ENCODE peak calls at places on chromosome 2, in nine cellular contexts. One of them, this sample, is unnamed.

GRCh38 chr2:12440731-12441130 is 276.0 kb upstream of the TRIB2 start:
- DNase-seq in transverse colon: no peak
- DNase-seq in foreskin keratinocyte: no peak
- DNase-seq in body of pancreas: no peak
- DNase-seq in ascending aorta: no peak
- DNase-seq in fibroblast of lung: no peak
- DNase-seq in tibial artery: no peak
- DNase-seq in CD8-positive, alpha-beta T cell: no peak
- DNase-seq in AG04450: no peak
- DNase-seq in this sample: no peak

GRCh38 chr2:9002637-9003365 is 683 bp downstream of the MBOAT2 start:
- DNase-seq in foreskin keratinocyte: no peak
- DNase-seq in AG04450: no peak
- DNase-seq in fibroblast of lung: peak
- DNase-seq in transverse colon: peak
- DNase-seq in CD8-positive, alpha-beta T cell: peak
- DNase-seq in tibial artery: peak
- DNase-seq in body of pancreas: no peak
- DNase-seq in ascending aorta: no peak
- DNase-seq in this sample: peak

GRCh38 chr2:3774336-3774735 is 71.0 kb downstream of the DCDC2C start:
- DNase-seq in body of pancreas: no peak
- DNase-seq in fibroblast of lung: no peak
- DNase-seq in transverse colon: no peak
- DNase-seq in ascending aorta: no peak
- DNase-seq in foreskin keratinocyte: no peak
- DNase-seq in CD8-positive, alpha-beta T cell: no peak
- DNase-seq in tibial artery: no peak
- DNase-seq in AG04450: no peak
- DNase-seq in this sample: no peak

GRCh38 chr2:23584054-23584745 is 199.2 kb downstream of the KLHL29 start:
- DNase-seq in CD8-positive, alpha-beta T cell: no peak
- DNase-seq in AG04450: no peak
- DNase-seq in transverse colon: no peak
- DNase-seq in foreskin keratinocyte: no peak
- DNase-seq in fibroblast of lung: no peak
- DNase-seq in body of pancreas: no peak
- DNase-seq in tibial artery: peak
- DNase-seq in ascending aorta: peak
- DNase-seq in this sample: no peak

GRCh38 chr2:239706407-239706806 is 305.6 kb upstream of the HDAC4 start:
- DNase-seq in AG04450: no peak
- DNase-seq in ascending aorta: peak
- DNase-seq in foreskin keratinocyte: no peak
- DNase-seq in body of pancreas: no peak
- DNase-seq in transverse colon: no peak
- DNase-seq in tibial artery: peak
- DNase-seq in fibroblast of lung: no peak
- DNase-seq in CD8-positive, alpha-beta T cell: no peak
- DNase-seq in this sample: no peak

GRCh38 chr2:48144777-48145176 is 238.5 kb upstream of the FBXO11 start:
- DNase-seq in fibroblast of lung: peak
- DNase-seq in CD8-positive, alpha-beta T cell: no peak
- DNase-seq in tibial artery: no peak
- DNase-seq in foreskin keratinocyte: no peak
- DNase-seq in ascending aorta: no peak
- DNase-seq in AG04450: no peak
- DNase-seq in body of pancreas: no peak
- DNase-seq in transverse colon: no peak
- DNase-seq in this sample: no peak

GRCh38 chr2:130393318-130393910 is 37.6 kb downstream of the PTPN18 start:
- DNase-seq in AG04450: no peak
- DNase-seq in transverse colon: no peak
- DNase-seq in body of pancreas: no peak
- DNase-seq in ascending aorta: peak
- DNase-seq in fibroblast of lung: peak
- DNase-seq in tibial artery: no peak
- DNase-seq in CD8-positive, alpha-beta T cell: no peak
- DNase-seq in foreskin keratinocyte: peak
- DNase-seq in this sample: no peak

GRCh38 chr2:181120625-181121024 is 140.2 kb downstream of the UBE2E3 start:
- DNase-seq in fibroblast of lung: peak
- DNase-seq in body of pancreas: no peak
- DNase-seq in tibial artery: no peak
- DNase-seq in ascending aorta: no peak
- DNase-seq in CD8-positive, alpha-beta T cell: no peak
- DNase-seq in foreskin keratinocyte: no peak
- DNase-seq in AG04450: no peak
- DNase-seq in transverse colon: no peak
- DNase-seq in this sample: no peak

GRCh38 chr2:59413751-59414570 is 1139.5 kb downstream of the BCL11A start:
- DNase-seq in CD8-positive, alpha-beta T cell: no peak
- DNase-seq in fibroblast of lung: no peak
- DNase-seq in transverse colon: no peak
- DNase-seq in AG04450: no peak
- DNase-seq in body of pancreas: no peak
- DNase-seq in foreskin keratinocyte: no peak
- DNase-seq in tibial artery: no peak
- DNase-seq in ascending aorta: no peak
- DNase-seq in this sample: no peak

GRCh38 chr2:61758991-61759390 is 94.9 kb downstream of the FAM161A start:
- DNase-seq in fibroblast of lung: peak
- DNase-seq in foreskin keratinocyte: peak
- DNase-seq in body of pancreas: no peak
- DNase-seq in transverse colon: no peak
- DNase-seq in tibial artery: no peak
- DNase-seq in CD8-positive, alpha-beta T cell: no peak
- DNase-seq in ascending aorta: no peak
- DNase-seq in AG04450: peak
- DNase-seq in this sample: no peak

GRCh38 chr2:60884795-60885194 is 3.4 kb downstream of the REL start:
- DNase-seq in foreskin keratinocyte: no peak
- DNase-seq in tibial artery: no peak
- DNase-seq in fibroblast of lung: peak
- DNase-seq in CD8-positive, alpha-beta T cell: no peak
- DNase-seq in transverse colon: no peak
- DNase-seq in body of pancreas: no peak
- DNase-seq in AG04450: no peak
- DNase-seq in ascending aorta: no peak
- DNase-seq in this sample: peak

GRCh38 chr2:12120281-12121150 is 374.1 kb downstream of the LPIN1 start:
- DNase-seq in transverse colon: no peak
- DNase-seq in tibial artery: no peak
- DNase-seq in body of pancreas: no peak
- DNase-seq in foreskin keratinocyte: no peak
- DNase-seq in ascending aorta: no peak
- DNase-seq in AG04450: no peak
- DNase-seq in fibroblast of lung: peak
- DNase-seq in CD8-positive, alpha-beta T cell: no peak
- DNase-seq in this sample: no peak

GRCh38 chr2:68452168-68452890 is 14.8 kb downstream of the FBXO48 start:
- DNase-seq in AG04450: no peak
- DNase-seq in body of pancreas: peak
- DNase-seq in transverse colon: no peak
- DNase-seq in foreskin keratinocyte: no peak
- DNase-seq in fibroblast of lung: no peak
- DNase-seq in CD8-positive, alpha-beta T cell: no peak
- DNase-seq in tibial artery: no peak
- DNase-seq in ascending aorta: no peak
- DNase-seq in this sample: no peak

DNA sequence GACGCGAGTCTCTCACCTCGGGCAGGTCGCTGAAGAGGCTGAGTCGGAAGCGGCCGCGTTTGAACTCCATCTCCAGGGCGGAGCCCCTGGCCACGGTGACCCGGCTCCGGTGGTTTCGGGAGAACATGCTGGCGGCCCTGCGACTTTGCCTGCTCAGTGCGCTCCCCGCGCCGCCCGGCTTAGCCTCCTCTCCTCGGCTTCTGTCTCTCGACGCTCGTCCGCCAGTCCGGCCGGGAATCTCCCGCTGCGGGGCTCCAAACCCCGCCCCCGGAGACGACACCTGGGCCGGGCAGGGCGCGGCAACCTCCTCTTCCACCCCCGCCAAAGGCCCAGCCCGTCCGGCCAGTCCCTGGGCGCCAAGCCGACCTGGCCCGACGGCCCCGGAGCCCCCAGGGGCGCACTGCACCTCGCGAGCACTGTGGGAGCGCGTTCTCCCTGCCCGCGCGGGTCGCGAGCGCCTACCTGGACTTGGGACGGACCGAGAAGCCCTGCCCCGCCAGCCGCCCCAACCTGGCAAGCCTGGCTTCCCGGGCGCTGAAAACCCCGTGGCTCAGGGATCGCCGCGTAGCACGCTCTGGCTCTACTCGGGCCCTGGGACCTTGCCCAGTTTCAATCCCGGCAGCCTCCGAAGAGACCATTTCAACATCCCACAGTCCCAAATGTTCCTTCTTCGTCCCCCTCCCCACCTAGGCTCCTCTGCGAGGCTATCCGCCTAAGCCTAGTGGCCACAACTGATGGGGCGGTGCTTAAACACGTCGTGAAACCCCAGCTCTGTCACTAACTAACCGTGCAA is at the start of gene RTKN:
- DNase-seq in transverse colon: peak
- DNase-seq in tibial artery: no peak
- DNase-seq in ascending aorta: no peak
- DNase-seq in AG04450: no peak
- DNase-seq in CD8-positive, alpha-beta T cell: no peak
- DNase-seq in body of pancreas: peak
- DNase-seq in fibroblast of lung: no peak
- DNase-seq in foreskin keratinocyte: peak
- DNase-seq in this sample: peak
- TF ChIP-seq CTCF in transverse colon: no peak
- TF ChIP-seq CTCF in tibial artery: no peak
- TF ChIP-seq CTCF in ascending aorta: no peak
- TF ChIP-seq CTCF in AG04450: no peak
- TF ChIP-seq CTCF in CD8-positive, alpha-beta T cell: no peak
- TF ChIP-seq CTCF in body of pancreas: peak
- TF ChIP-seq CTCF in fibroblast of lung: no peak
- TF ChIP-seq CTCF in foreskin keratinocyte: peak
- TF ChIP-seq CTCF in this sample: no peak

DNA sequence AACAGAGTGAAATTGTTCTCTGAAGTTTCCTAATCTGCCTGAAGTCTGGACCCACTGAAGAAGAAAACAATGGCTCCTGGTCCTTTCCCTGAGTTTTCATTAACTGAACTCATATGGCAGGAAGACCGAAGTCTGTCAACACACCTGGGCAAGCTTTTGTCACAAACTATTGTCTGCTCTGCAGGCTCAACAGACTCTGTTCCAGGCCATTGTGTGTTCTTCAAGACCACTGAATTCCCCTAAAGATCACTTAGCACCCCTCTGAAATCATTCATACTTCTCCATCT is 6.6 kb upstream of the TMEM37 start:
- DNase-seq in CD8-positive, alpha-beta T cell: no peak
- DNase-seq in AG04450: no peak
- DNase-seq in tibial artery: no peak
- DNase-seq in foreskin keratinocyte: no peak
- DNase-seq in body of pancreas: no peak
- DNase-seq in fibroblast of lung: no peak
- DNase-seq in ascending aorta: no peak
- DNase-seq in transverse colon: no peak
- DNase-seq in this sample: no peak
- H3K27ac ChIP-seq in CD8-positive, alpha-beta T cell: no peak
- H3K27ac ChIP-seq in AG04450: no peak
- H3K27ac ChIP-seq in tibial artery: no peak
- H3K27ac ChIP-seq in foreskin keratinocyte: no peak
- H3K27ac ChIP-seq in body of pancreas: no peak
- H3K27ac ChIP-seq in fibroblast of lung: no peak
- H3K27ac ChIP-seq in ascending aorta: no peak
- H3K27ac ChIP-seq in transverse colon: peak
- H3K27ac ChIP-seq in this sample: no peak

GRCh38 chr2:71777946-71778345 is 324.6 kb downstream of the DYSF start:
- DNase-seq in ascending aorta: peak
- DNase-seq in foreskin keratinocyte: no peak
- DNase-seq in AG04450: no peak
- DNase-seq in transverse colon: no peak
- DNase-seq in body of pancreas: no peak
- DNase-seq in CD8-positive, alpha-beta T cell: no peak
- DNase-seq in tibial artery: no peak
- DNase-seq in fibroblast of lung: no peak
- DNase-seq in this sample: no peak

GRCh38 chr2:71779306-71779855 is 326.0 kb downstream of the DYSF start:
- DNase-seq in foreskin keratinocyte: no peak
- DNase-seq in tibial artery: peak
- DNase-seq in CD8-positive, alpha-beta T cell: no peak
- DNase-seq in ascending aorta: peak
- DNase-seq in fibroblast of lung: peak
- DNase-seq in body of pancreas: no peak
- DNase-seq in AG04450: peak
- DNase-seq in transverse colon: no peak
- DNase-seq in this sample: no peak

GRCh38 chr2:71780162-71780561 is 326.8 kb downstream of the DYSF start:
- DNase-seq in foreskin keratinocyte: no peak
- DNase-seq in CD8-positive, alpha-beta T cell: no peak
- DNase-seq in ascending aorta: peak
- DNase-seq in fibroblast of lung: no peak
- DNase-seq in tibial artery: peak
- DNase-seq in body of pancreas: no peak
- DNase-seq in AG04450: no peak
- DNase-seq in transverse colon: no peak
- DNase-seq in this sample: no peak

GRCh38 chr2:71776227-71776626 is 322.9 kb downstream of the DYSF start:
- DNase-seq in tibial artery: no peak
- DNase-seq in ascending aorta: peak
- DNase-seq in body of pancreas: no peak
- DNase-seq in AG04450: no peak
- DNase-seq in transverse colon: no peak
- DNase-seq in foreskin keratinocyte: no peak
- DNase-seq in fibroblast of lung: no peak
- DNase-seq in CD8-positive, alpha-beta T cell: no peak
- DNase-seq in this sample: no peak

GRCh38 chr2:71778514-71779305 is 325.3 kb downstream of the DYSF start:
- DNase-seq in transverse colon: no peak
- DNase-seq in tibial artery: peak
- DNase-seq in ascending aorta: no peak
- DNase-seq in body of pancreas: no peak
- DNase-seq in foreskin keratinocyte: no peak
- DNase-seq in AG04450: no peak
- DNase-seq in CD8-positive, alpha-beta T cell: no peak
- DNase-seq in fibroblast of lung: no peak
- DNase-seq in this sample: no peak
- TF ChIP-seq CTCF in transverse colon: no peak
- TF ChIP-seq CTCF in tibial artery: peak
- TF ChIP-seq CTCF in ascending aorta: peak
- TF ChIP-seq CTCF in body of pancreas: no peak
- TF ChIP-seq CTCF in foreskin keratinocyte: peak
- TF ChIP-seq CTCF in AG04450: peak
- TF ChIP-seq CTCF in CD8-positive, alpha-beta T cell: no peak
- TF ChIP-seq CTCF in fibroblast of lung: peak
- TF ChIP-seq CTCF in this sample: no peak

DNA sequence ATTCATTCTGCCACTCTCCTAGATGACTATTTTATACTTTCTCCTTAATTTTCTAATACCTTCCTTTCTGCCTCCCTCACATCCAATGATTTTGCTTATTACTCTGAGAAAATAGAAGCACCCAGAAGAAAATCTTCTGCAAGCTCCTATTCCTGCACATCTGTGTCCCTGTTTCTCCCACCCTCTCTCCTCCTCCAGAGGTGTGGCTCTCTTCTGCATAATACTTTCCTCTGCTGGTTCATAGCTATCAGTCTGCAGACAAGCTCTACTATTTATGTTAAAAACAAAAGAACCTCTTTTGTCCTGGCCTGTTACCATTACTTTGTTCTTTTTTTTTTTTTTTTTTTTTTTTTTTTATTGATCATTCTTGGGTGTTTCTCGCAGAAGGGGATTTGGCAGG is 34.3 kb downstream of the ACSL3 start:
- DNase-seq in transverse colon: no peak
- DNase-seq in ascending aorta: no peak
- DNase-seq in fibroblast of lung: no peak
- DNase-seq in CD8-positive, alpha-beta T cell: no peak
- DNase-seq in foreskin keratinocyte: no peak
- DNase-seq in body of pancreas: no peak
- DNase-seq in AG04450: no peak
- DNase-seq in tibial artery: no peak
- DNase-seq in this sample: no peak
- H3K27ac ChIP-seq in transverse colon: no peak
- H3K27ac ChIP-seq in ascending aorta: no peak
- H3K27ac ChIP-seq in fibroblast of lung: no peak
- H3K27ac ChIP-seq in CD8-positive, alpha-beta T cell: no peak
- H3K27ac ChIP-seq in foreskin keratinocyte: no peak
- H3K27ac ChIP-seq in body of pancreas: no peak
- H3K27ac ChIP-seq in AG04450: no peak
- H3K27ac ChIP-seq in tibial artery: no peak
- H3K27ac ChIP-seq in this sample: no peak